ENCODE peak calls at places on chromosomes 13 and 19, in ten cellular contexts. N is H9; H is cardiac muscle cell; S is CD4-positive, alpha-beta memory T cell; K is esophagus squamous epithelium; T is effector memory CD4-positive, alpha-beta T cell; W is GM23248; Q is neural progenitor cell; I is CD8-positive, alpha-beta memory T cell; C is RWPE2. D is an unnamed sample. For H3K4me1, the result is how much of the 10 kb centered on the place peaks cover.

GRCh38 chr19:48351341-48351752 is 12.4 kb downstream of the TMEM143 start:
- DNase-seq in N (peak), H (peak), S (peak), K (no peak), T (peak), W (peak), Q (peak), I (peak), C (no peak), D (peak)

GRCh38 chr13:39789451-39789850 is 134.0 kb downstream of the COG6 start:
- DNase-seq in N (no peak), H (no peak), S (no peak), K (no peak), T (no peak), W (no peak), Q (no peak), I (no peak), C (no peak), D (no peak)

GRCh38 chr13:102856603-102857002 is 10.8 kb downstream of the ERCC5 start:
- DNase-seq in N (no peak), H (peak), S (no peak), K (no peak), T (no peak), W (peak), Q (no peak), I (no peak), C (no peak), D (no peak)

GRCh38 chr19:38661996-38662395 is 14.5 kb downstream of the ACTN4 start:
- DNase-seq in N (no peak), H (no peak), S (no peak), K (no peak), T (no peak), W (no peak), Q (no peak), I (no peak), C (no peak), D (no peak)

GRCh38 chr13:52845766-52846566 is 2.5 kb downstream of the PCDH8 start:
- DNase-seq in N (peak), H (peak), S (no peak), K (no peak), T (no peak), W (peak), Q (peak), I (no peak), C (peak), D (peak)

GRCh38 chr19:3135961-3136683 is at the start of gene GNA15:
- DNase-seq in N (no peak), H (no peak), S (peak), K (no peak), T (peak), W (no peak), Q (no peak), I (no peak), C (peak), D (no peak)

GRCh38 chr13:77853701-77854100 is 64.9 kb downstream of the EDNRB start:
- DNase-seq in N (peak), H (no peak), S (no peak), K (no peak), T (no peak), W (no peak), Q (peak), I (no peak), C (no peak), D (no peak)

GRCh38 chr13:46211116-46211515 is 612 bp upstream of the LRRC63 start:
- DNase-seq in N (no peak), H (peak), S (peak), K (no peak), T (no peak), W (no peak), Q (no peak), I (peak), C (no peak), D (no peak)

GRCh38 chr19:50551034-50551712 is 17.1 kb downstream of the LRRC4B start:
- DNase-seq in N (no peak), H (no peak), S (no peak), K (no peak), T (no peak), W (no peak), Q (peak), I (no peak), C (no peak), D (no peak)

GRCh38 chr13:50589651-50590054 is 253.8 kb downstream of the DLEU7 start:
- DNase-seq in N (no peak), H (peak), S (no peak), K (no peak), T (no peak), W (peak), Q (no peak), I (no peak), C (peak), D (no peak)

GRCh38 chr13:46551410-46552301 is 1.3 kb upstream of the LRCH1 start:
- DNase-seq in N (peak), H (peak), S (peak), K (no peak), T (peak), W (peak), Q (peak), I (peak), C (peak), D (peak)

GRCh38 chr19:1556639-1557070 is 11.5 kb downstream of the MEX3D start:
- DNase-seq in N (no peak), H (no peak), S (no peak), K (no peak), T (no peak), W (no peak), Q (no peak), I (no peak), C (no peak), D (no peak)

GRCh38 chr19:1563251-1563650 is 4.9 kb downstream of the MEX3D start:
- DNase-seq in N (no peak), H (no peak), S (no peak), K (no peak), T (no peak), W (no peak), Q (no peak), I (no peak), C (no peak), D (no peak)

GRCh38 chr19:1558552-1558951 is 9.6 kb downstream of the MEX3D start:
- DNase-seq in N (no peak), H (no peak), S (no peak), K (no peak), T (no peak), W (no peak), Q (no peak), I (no peak), C (no peak), D (no peak)

GRCh38 chr19:1560281-1560882 is 7.7 kb downstream of the MEX3D start:
- DNase-seq in N (no peak), H (no peak), S (no peak), K (no peak), T (no peak), W (no peak), Q (no peak), I (no peak), C (no peak), D (no peak)

DNA sequence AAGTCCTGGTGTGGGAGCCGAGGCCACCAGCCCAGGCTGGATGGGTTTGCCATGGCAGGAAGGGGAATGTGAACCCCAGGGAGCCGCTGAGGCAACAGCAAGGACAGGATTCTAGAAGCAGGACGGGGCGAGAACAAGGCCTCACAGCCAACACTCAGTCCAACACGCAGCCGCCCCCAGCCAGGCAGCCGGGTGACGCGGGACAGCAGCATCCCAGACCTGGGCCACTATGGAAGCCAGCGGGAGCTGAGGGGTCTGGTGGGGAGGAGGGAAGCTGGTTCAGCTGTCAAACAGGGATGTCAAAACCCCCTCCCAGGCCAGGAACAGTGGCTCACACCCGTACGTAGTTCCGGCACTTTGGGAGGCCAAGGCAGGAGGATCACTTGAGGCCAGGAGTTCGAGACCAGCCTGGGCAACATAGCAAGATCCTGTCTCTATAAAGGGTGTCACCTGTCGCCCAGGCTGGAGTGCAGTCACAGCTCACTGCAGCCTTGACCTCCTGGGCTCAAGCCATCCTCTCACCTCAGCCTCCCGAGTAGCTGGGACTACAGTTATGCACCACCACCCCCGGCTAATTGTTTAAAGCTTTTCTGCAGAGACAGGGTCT is 6.8 kb downstream of the MEX3D start:
- DNase-seq in N (no peak), H (no peak), S (no peak), K (no peak), T (no peak), W (no peak), Q (no peak), I (no peak), C (no peak), D (no peak)
- H3K4me1 ChIP-seq in N (under half), H (under half), S (under half), K (under half), T (under half), W (under half), Q (under half), I (under half), C (under half), D (under half)

DNA sequence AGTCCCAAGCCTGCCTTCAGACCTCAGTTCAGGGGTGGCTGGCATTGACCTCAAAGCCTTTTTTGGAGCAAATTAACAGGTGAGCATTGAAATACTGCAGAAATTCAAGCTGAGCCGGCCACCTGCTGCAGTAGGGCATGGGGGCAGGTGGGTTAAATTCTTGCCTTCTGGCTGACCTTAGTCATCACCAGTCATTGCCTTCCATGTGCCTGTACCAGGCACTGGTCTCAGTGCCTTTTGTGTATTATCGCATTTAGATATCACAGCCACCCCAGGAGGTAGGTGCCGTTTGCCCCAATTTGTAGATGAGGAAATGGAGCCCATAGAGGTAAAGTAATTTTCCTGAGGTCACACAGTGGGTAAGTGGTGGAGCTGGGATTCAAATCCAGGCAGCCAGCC is 7.2 kb downstream of the PPP1R37 start:
- DNase-seq in N (no peak), H (no peak), S (no peak), K (no peak), T (no peak), W (no peak), Q (no peak), I (no peak), C (no peak), D (no peak)
- H3K4me1 ChIP-seq in N (under half), H (under half), S (half or more), K (half or more), T (under half), W (under half), Q (under half), I (half or more), C (under half), D (half or more)

GRCh38 chr19:44725684-44726083 is 22.8 kb upstream of the BCL3 start:
- DNase-seq in N (no peak), H (no peak), S (no peak), K (no peak), T (no peak), W (no peak), Q (no peak), I (no peak), C (no peak), D (no peak)
- H3K4me1 ChIP-seq in N (under half), H (under half), S (under half), K (under half), T (under half), W (under half), Q (under half), I (under half), C (under half), D (under half)

DNA sequence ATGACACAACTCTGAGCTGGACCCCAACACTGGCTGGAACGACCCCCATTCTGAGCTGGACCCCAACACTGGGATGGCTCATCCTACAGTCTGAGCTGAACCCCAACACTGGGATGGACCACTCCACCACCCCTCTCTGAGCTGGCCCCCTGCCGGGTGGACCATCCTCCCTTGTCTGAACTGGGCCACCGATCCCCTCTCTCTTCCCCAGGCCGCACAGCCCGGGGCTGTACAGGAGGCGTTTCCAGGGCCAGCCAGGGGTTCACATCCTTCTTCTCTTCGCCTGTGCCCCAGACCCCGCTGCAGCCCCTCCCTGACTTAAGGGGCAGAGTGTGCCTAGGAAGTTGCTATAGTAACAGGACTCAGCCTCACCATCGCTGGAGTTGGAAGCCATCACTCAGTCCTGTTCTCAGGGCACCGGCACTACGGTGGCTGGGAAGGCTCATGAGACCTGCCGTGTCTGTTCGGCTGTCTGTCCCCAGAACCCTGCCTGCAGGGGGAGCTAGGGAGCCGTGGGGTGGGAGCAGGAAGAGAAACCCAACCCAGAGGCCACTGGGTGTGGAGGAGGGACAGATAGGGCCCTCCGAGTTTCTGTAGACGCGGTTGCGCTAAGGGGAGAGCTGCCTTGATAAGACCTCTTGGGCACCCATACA is 3.7 kb downstream of the PRKACA start:
- DNase-seq in N (no peak), H (no peak), S (peak), K (no peak), T (peak), W (no peak), Q (no peak), I (peak), C (no peak), D (no peak)
- H3K4me1 ChIP-seq in N (under half), H (under half), S (under half), K (under half), T (under half), W (under half), Q (under half), I (under half), C (under half), D (under half)

GRCh38 chr19:7676854-7677253 is at the start of gene MCEMP1:
- DNase-seq in N (no peak), H (no peak), S (no peak), K (no peak), T (no peak), W (no peak), Q (no peak), I (no peak), C (no peak), D (no peak)
- H3K4me1 ChIP-seq in N (under half), H (under half), S (under half), K (under half), T (under half), W (under half), Q (under half), I (under half), C (under half), D (under half)

DNA sequence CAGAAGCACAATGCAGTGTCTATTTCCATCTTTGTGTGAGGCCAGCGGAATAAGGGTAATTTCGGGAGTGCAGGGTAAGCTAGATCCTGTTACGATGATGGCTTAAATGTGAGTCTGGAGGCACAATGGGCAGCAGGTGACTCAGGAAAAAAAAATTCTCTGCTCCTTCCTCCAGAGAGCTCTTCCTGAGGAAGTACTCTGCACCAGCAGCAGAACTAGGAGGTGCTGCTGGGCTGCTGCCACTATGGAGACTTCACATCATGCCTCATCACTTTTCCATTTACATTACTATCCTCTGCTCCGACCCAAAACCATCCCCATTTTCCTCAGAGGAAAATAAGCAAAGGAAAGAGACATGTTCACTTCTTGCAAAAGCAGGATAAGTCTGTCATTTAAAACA is 282.0 kb downstream of the DNAJC15 start:
- DNase-seq in N (no peak), H (no peak), S (no peak), K (no peak), T (no peak), W (peak), Q (no peak), I (no peak), C (no peak), D (no peak)
- H3K4me1 ChIP-seq in N (under half), H (under half), S (under half), K (under half), T (under half), W (under half), Q (under half), I (under half), C (under half), D (under half)

DNA sequence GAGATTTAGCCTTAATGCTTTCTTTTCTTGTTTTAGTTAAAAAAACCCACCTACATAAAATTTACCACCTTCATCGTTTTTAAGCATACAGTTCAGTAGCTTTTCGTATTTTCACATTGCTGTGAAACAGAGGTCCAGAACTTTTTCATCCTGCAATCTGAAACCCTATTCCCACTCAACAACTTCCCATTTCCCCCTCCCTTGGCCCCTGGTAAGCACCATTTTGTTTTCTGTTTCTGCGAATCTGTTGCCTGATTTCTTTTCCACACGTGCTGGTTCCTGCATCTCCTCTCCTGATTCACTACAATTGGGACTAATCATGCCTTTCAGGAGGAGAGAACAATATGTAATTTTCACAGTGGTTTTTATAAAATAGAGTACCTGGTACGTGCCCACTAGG is 149.2 kb upstream of the RNF113B start:
- DNase-seq in N (no peak), H (no peak), S (no peak), K (no peak), T (no peak), W (no peak), Q (no peak), I (no peak), C (no peak), D (no peak)
- H3K4me1 ChIP-seq in N (under half), H (under half), S (under half), K (under half), T (under half), W (under half), Q (half or more), I (under half), C (under half), D (under half)

DNA sequence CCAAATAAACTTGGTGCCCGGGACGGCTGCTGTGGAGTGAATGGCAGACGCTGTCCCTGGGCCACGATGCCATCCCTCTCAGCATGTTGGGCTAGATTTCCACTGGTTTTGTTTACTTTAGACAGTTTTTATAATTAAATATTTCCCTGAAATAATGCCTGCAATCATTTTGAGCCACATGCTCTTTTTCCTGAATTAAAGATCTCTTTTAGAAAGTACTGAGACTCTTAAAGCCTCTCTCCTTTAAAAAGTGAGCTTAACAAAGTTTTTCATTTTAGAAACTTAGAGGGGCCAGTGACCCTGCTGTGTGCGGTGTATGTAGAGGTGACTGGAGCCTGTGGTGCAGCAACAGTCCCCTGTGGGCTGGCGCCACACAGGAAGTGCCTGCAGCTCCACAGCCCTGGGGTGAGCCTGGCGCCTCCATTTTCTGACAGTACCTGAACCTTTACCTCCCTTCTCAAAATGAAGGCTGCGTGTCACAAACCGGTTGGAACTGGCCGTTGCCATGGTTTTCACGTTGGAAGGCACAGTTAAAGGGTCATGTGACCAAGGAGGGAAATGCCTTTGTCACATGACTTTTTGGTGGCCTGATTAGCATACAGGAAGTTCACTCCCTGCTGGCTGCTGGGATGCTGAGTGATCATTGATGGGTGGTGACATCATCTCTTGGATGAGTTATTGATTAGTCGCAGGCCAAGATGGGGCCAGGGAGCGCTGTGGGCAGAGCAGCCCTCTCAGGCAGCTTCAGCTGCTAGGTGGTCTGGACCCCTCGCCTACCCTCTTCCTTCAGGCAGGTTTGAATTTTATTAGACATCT is 26.3 kb downstream of the TSSK6 start:
- DNase-seq in N (peak), H (peak), S (peak), K (peak), T (peak), W (peak), Q (peak), I (peak), C (peak), D (peak)
- H3K4me1 ChIP-seq in N (under half), H (under half), S (half or more), K (under half), T (under half), W (under half), Q (under half), I (half or more), C (under half), D (under half)